ENCODE peak calls at places on chromosomes 1 and 21, in ten cellular contexts. E, N, F, B, R, M, W, P, H and V are unnamed samples.

GRCh38 chr1:234921266-234922062 is 207.2 kb downstream of the TOMM20 start:
- DNase-seq in H (peak), R (peak), E (no peak), F (no peak), N (no peak), B (no peak), P (no peak), W (no peak), M (no peak), V (no peak)

GRCh38 chr1:229199261-229199850 is 71.6 kb upstream of the RAB4A start:
- DNase-seq in F (no peak), W (peak), H (no peak), B (no peak), E (no peak), M (no peak), P (no peak), R (no peak), N (no peak), V (no peak)

GRCh38 chr21:36436829-36437744 is 42.8 kb downstream of the CLDN14 start:
- DNase-seq in P (no peak), E (no peak), M (no peak), R (no peak), N (no peak), B (no peak), F (no peak), H (no peak), W (no peak), V (no peak)

GRCh38 chr1:34827341-34827941 is 32.1 kb downstream of the SMIM12 start:
- DNase-seq in M (no peak), P (no peak), H (no peak), B (no peak), E (no peak), R (no peak), W (no peak), F (no peak), N (no peak), V (no peak)

GRCh38 chr1:89047734-89048133 is 17.3 kb downstream of the GBP1 start:
- DNase-seq in H (no peak), E (no peak), F (no peak), W (peak), M (no peak), R (peak), B (no peak), P (no peak), N (no peak), V (no peak)

GRCh38 chr1:35085421-35085820 is 6.2 kb downstream of the ZMYM1 start:
- DNase-seq in R (peak), F (no peak), M (no peak), B (no peak), H (no peak), W (no peak), P (no peak), N (no peak), E (peak), V (no peak)

GRCh38 chr1:201914456-201915235 is 25.9 kb downstream of the SHISA4 start:
- DNase-seq in W (no peak), M (no peak), R (peak), B (no peak), E (no peak), H (no peak), P (no peak), F (no peak), N (no peak), V (no peak)

GRCh38 chr1:158076461-158076860 is 83.0 kb downstream of the KIRREL1 start:
- DNase-seq in H (no peak), B (no peak), P (no peak), W (no peak), R (no peak), N (no peak), F (no peak), M (no peak), E (no peak), V (no peak)

GRCh38 chr1:84152649-84153056 is 8.6 kb downstream of the PRKACB start:
- DNase-seq in W (no peak), P (no peak), R (no peak), N (no peak), F (no peak), B (no peak), E (no peak), H (no peak), M (no peak), V (no peak)

GRCh38 chr1:19352839-19353238 is 40.7 kb downstream of the SLC66A1 start:
- DNase-seq in N (no peak), R (no peak), E (no peak), B (no peak), P (no peak), F (no peak), H (no peak), M (no peak), W (no peak), V (no peak)

GRCh38 chr1:3319874-3320245 is 134.6 kb upstream of the ARHGEF16 start:
- DNase-seq in P (peak), F (peak), R (peak), B (peak), E (no peak), W (peak), N (no peak), H (no peak), M (peak), V (no peak)

GRCh38 chr1:66876664-66877063 is 48.0 kb downstream of the DNAI4 start:
- DNase-seq in R (no peak), P (no peak), N (no peak), E (no peak), B (no peak), F (no peak), M (no peak), H (no peak), W (no peak), V (no peak)

GRCh38 chr1:183812686-183813569 is 8.0 kb downstream of the RGL1 start:
- DNase-seq in F (no peak), B (no peak), H (no peak), N (no peak), W (no peak), P (no peak), M (peak), E (no peak), R (peak), V (peak)

GRCh38 chr1:24867064-24867870 is 62.8 kb downstream of the RUNX3 start:
- DNase-seq in W (no peak), M (no peak), N (no peak), B (no peak), H (no peak), R (no peak), P (no peak), E (peak), F (no peak), V (no peak)

GRCh38 chr21:31781737-31782136 is 49.8 kb upstream of the SCAF4 start:
- DNase-seq in F (peak), E (no peak), P (no peak), W (peak), M (no peak), N (no peak), H (no peak), B (no peak), R (peak), V (no peak)

GRCh38 chr1:20530261-20530660 is 22.1 kb upstream of the FAM43B start:
- DNase-seq in P (no peak), E (no peak), R (no peak), F (no peak), N (no peak), M (no peak), B (no peak), H (no peak), W (no peak), V (no peak)

GRCh38 chr1:19154876-19155275 is 55.2 kb downstream of the UBR4 start:
- DNase-seq in M (no peak), E (no peak), F (no peak), R (no peak), N (no peak), H (no peak), B (no peak), W (no peak), P (peak), V (no peak)

GRCh38 chr1:20410555-20410954 is 75.5 kb downstream of the CAMK2N1 start:
- DNase-seq in M (no peak), E (no peak), P (no peak), B (no peak), N (no peak), W (no peak), F (no peak), R (no peak), H (no peak), V (peak)

GRCh38 chr1:205274041-205274691 is 46.4 kb downstream of the TMCC2 start:
- DNase-seq in M (no peak), P (no peak), B (no peak), R (no peak), N (no peak), H (no peak), W (no peak), F (no peak), E (no peak), V (no peak)

GRCh38 chr1:212566522-212567479 is 41.8 kb upstream of the ATF3 start:
- DNase-seq in E (no peak), N (no peak), B (peak), F (peak), M (no peak), R (peak), P (peak), W (peak), H (no peak), V (peak)

GRCh38 chr1:184476187-184476586 is 89.4 kb downstream of the C1orf21 start:
- DNase-seq in H (no peak), M (no peak), B (no peak), E (no peak), P (no peak), R (no peak), N (no peak), W (no peak), F (no peak), V (no peak)

GRCh38 chr1:29830383-29830782 is 594.1 kb downstream of the PTPRU start:
- DNase-seq in P (no peak), F (no peak), E (no peak), W (no peak), H (no peak), M (no peak), R (no peak), B (no peak), N (no peak), V (no peak)

GRCh38 chr21:42781150-42781980 is 98.0 kb downstream of the WDR4 start:
- DNase-seq in B (no peak), R (no peak), M (peak), H (no peak), F (peak), E (no peak), W (peak), P (peak), N (no peak), V (no peak)

GRCh38 chr1:85132078-85132715 is 68.6 kb downstream of the SYDE2 start:
- DNase-seq in N (no peak), B (no peak), F (no peak), H (no peak), R (no peak), W (no peak), E (no peak), P (no peak), M (no peak), V (no peak)

GRCh38 chr21:37073417-37074194 is 552 bp downstream of the TTC3 start:
- DNase-seq in W (peak), M (peak), F (peak), P (peak), N (peak), E (peak), R (peak), H (peak), B (no peak), V (peak)

GRCh38 chr1:214660900-214661299 is 57.9 kb downstream of the CENPF start:
- DNase-seq in R (peak), B (no peak), H (no peak), F (peak), M (peak), N (no peak), W (peak), P (peak), E (no peak), V (peak)

GRCh38 chr1:209106861-209107260 is 476.7 kb upstream of the CAMK1G start:
- DNase-seq in F (no peak), M (no peak), W (no peak), E (no peak), N (no peak), H (no peak), P (no peak), R (no peak), B (no peak), V (no peak)

GRCh38 chr21:18832081-18832670 is 428.6 kb upstream of the TMPRSS15 start:
- DNase-seq in H (no peak), N (no peak), P (no peak), B (no peak), W (peak), E (no peak), M (no peak), R (no peak), F (no peak), V (no peak)

GRCh38 chr1:78038071-78038470 is 7.7 kb upstream of the GIPC2 start:
- DNase-seq in N (no peak), R (peak), B (no peak), W (no peak), M (no peak), F (no peak), H (no peak), P (no peak), E (no peak), V (no peak)

GRCh38 chr1:112744019-112744578 is 29.0 kb upstream of the PPM1J start:
- DNase-seq in N (no peak), P (peak), R (peak), E (no peak), B (no peak), W (no peak), M (peak), H (no peak), F (no peak), V (no peak)

GRCh38 chr21:14382486-14382834 is 486 bp downstream of the HSPA13 start:
- DNase-seq in W (peak), M (no peak), F (peak), E (no peak), R (peak), P (no peak), B (no peak), N (no peak), H (no peak), V (peak)

GRCh38 chr1:180261524-180262160 is 31.6 kb downstream of the LHX4 start:
- DNase-seq in B (no peak), R (no peak), N (no peak), F (no peak), W (no peak), M (no peak), P (no peak), H (no peak), E (no peak), V (no peak)

GRCh38 chr1:20361805-20362381 is 71.2 kb downstream of the VWA5B1 start:
- DNase-seq in R (peak), M (peak), N (no peak), E (no peak), H (no peak), B (peak), F (peak), W (peak), P (peak), V (peak)

GRCh38 chr1:57839067-57839466 is 415.2 kb upstream of the DAB1 start:
- DNase-seq in N (no peak), R (peak), B (no peak), P (no peak), W (no peak), M (no peak), F (no peak), H (no peak), E (no peak), V (no peak)

GRCh38 chr21:43956667-43957030 is 55.5 kb upstream of the TRAPPC10 start:
- DNase-seq in N (no peak), R (peak), B (no peak), H (no peak), M (no peak), E (no peak), W (no peak), P (no peak), F (no peak), V (no peak)

GRCh38 chr1:167899253-167899681 is 14.7 kb downstream of the ADCY10 start:
- DNase-seq in F (peak), N (peak), P (no peak), H (no peak), W (no peak), R (peak), M (no peak), B (no peak), E (no peak), V (peak)

GRCh38 chr1:240084337-240084736 is 7.3 kb upstream of the FMN2 start:
- DNase-seq in R (no peak), H (no peak), E (no peak), N (no peak), B (no peak), W (no peak), M (no peak), P (no peak), F (no peak), V (no peak)

GRCh38 chr21:44473915-44474555 is 18.7 kb downstream of the LRRC3 start:
- DNase-seq in F (no peak), W (no peak), H (no peak), M (no peak), R (no peak), E (no peak), B (no peak), N (no peak), P (no peak), V (no peak)

GRCh38 chr1:67339623-67340343 is 32.1 kb downstream of the IL12RB2 start:
- DNase-seq in P (no peak), H (no peak), B (no peak), F (no peak), W (peak), N (no peak), M (no peak), E (no peak), R (peak), V (no peak)

GRCh38 chr1:160206421-160207117 is 1.4 kb downstream of the PEA15 start:
- DNase-seq in B (no peak), W (peak), E (no peak), M (no peak), F (no peak), H (no peak), R (peak), P (no peak), N (no peak), V (no peak)

GRCh38 chr1:110339427-110340206 is 440 bp downstream of the RBM15 start:
- DNase-seq in N (no peak), H (peak), R (peak), E (no peak), W (peak), B (no peak), F (peak), M (peak), P (peak), V (no peak)
- TF ChIP-seq CTCF in N (peak), H (no peak), R (peak), E (no peak), W (peak), B (peak), F (peak), M (peak), P (peak), V (peak)

DNA sequence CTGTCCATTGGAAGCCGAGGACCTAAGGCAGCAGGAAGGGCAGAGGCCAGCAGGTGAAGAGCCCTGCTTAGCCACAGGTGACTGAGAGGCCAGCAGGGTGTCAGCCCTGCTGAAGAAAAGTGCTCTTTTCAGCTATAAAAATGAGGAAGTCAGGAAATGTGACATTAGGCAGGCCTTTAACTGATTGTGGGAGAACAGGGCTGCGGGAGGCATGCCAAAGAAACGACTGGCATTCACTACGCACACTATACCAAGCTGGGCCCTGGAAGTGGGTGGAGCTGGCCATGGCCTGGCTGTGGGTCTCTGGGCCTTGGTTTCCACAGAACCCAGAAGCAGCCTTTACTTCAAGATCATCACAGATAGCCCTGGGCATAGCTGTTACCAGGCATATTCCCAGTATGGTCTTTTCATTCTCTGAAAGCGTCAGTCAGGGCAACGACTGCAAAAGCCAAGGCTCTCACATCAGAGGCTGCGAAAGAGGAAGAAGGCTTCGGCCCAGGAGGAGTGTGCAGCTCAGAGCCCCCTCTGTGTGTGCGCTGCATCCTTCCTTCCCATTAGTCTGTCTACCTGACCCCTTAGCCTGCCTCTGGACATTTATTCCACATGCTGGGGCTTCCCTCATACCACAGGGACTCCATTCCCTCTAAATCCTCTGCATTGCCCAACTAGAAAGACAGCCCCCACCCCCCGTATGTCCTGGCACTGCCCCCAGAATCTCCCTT is 14.3 kb downstream of the SLC2A1 start:
- DNase-seq in B (no peak), M (no peak), W (peak), P (peak), R (no peak), F (peak), E (no peak), H (no peak), N (peak), V (no peak)
- H3K4me3 ChIP-seq in B (no peak), M (no peak), W (peak), P (no peak), R (no peak), F (peak), E (no peak), H (no peak), N (no peak), V (no peak)

GRCh38 chr1:94931254-94931841 is 4.4 kb upstream of the CNN3 start:
- DNase-seq in P (no peak), E (no peak), M (no peak), H (no peak), R (no peak), N (no peak), W (no peak), B (no peak), F (no peak), V (no peak)
- TF ChIP-seq CTCF in P (no peak), E (no peak), M (no peak), H (no peak), R (no peak), N (no peak), W (no peak), B (no peak), F (no peak), V (no peak)

DNA sequence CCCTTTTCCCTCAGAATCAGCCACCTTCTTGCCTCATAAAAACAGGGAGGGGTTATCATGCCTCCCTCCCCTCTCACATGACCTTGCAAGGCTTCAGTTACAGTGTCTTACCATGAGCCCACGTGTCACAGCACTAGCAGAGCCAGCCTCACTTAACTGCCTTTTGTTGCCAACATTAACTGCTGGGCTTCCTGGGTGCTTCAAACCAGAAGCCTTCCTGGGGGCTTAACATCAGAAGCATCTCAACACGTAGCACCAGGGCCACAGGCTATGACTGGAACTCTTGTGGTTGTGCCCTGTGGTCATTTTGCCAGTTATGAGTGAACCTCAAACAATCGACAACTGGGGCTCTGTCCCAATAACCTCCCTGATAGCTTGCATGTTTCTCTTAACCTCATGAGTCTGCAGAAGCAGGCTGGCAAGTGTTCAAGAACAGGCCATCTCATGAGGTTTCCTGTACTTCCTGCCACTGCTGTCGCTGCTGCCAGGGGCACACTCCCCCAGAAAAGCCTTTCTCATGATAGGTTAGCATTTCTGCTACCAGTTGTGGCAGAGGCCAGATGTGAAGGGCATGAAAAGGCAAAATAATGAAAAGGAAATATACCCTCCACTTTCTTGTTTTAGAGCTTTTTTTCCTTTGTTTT is 132.2 kb downstream of the GLUL start:
- DNase-seq in B (no peak), M (no peak), H (peak), W (peak), R (peak), P (peak), N (peak), E (no peak), F (peak), V (peak)
- H3K4me3 ChIP-seq in B (no peak), M (no peak), H (no peak), W (no peak), R (no peak), P (no peak), N (no peak), E (no peak), F (no peak), V (no peak)